ENCODE peak calls at places on chromosome 12, in eight cellular contexts. M, X, E, O, I, W, F and G are unnamed samples. For H3K9me3, the result is how much of the 10 kb centered on the place peaks cover.

GRCh38 chr12:14946162-14946561 is 7.8 kb upstream of the ERP27 start:
- DNase-seq in W (no peak), O (no peak), X (no peak), E (no peak), I (no peak), F (no peak), M (no peak), G (no peak)

GRCh38 chr12:11901687-11902524 is 168.8 kb upstream of the BCL2L14 start:
- DNase-seq in I (no peak), F (no peak), O (no peak), X (no peak), W (no peak), E (no peak), M (no peak), G (no peak)

GRCh38 chr12:102406033-102406584 is 74.3 kb downstream of the IGF1 start:
- DNase-seq in M (no peak), I (no peak), O (no peak), E (peak), F (no peak), X (no peak), W (no peak), G (peak)

GRCh38 chr12:47901285-47902093 is 3.3 kb downstream of the VDR start:
- DNase-seq in W (no peak), E (no peak), I (no peak), X (no peak), M (no peak), O (no peak), F (no peak), G (no peak)

GRCh38 chr12:6383572-6384498 is at the start of gene LTBR:
- DNase-seq in F (no peak), X (peak), I (peak), M (peak), E (peak), O (no peak), W (peak), G (peak)

GRCh38 chr12:124680863-124681778 is 113.7 kb upstream of the NCOR2 start:
- DNase-seq in F (peak), X (peak), E (peak), O (no peak), I (peak), M (peak), W (no peak), G (peak)

GRCh38 chr12:115103884-115104883 is 420.2 kb upstream of the TBX3 start:
- DNase-seq in O (no peak), E (peak), I (no peak), X (no peak), M (no peak), F (no peak), W (peak), G (peak)

GRCh38 chr12:41189395-41190251 is 1.5 kb downstream of the PDZRN4 start:
- DNase-seq in F (no peak), E (no peak), X (no peak), W (peak), O (no peak), M (no peak), I (peak), G (no peak)

GRCh38 chr12:52740591-52740990 is 36.6 kb downstream of the KRT76 start:
- DNase-seq in M (no peak), X (no peak), W (no peak), F (no peak), E (no peak), I (no peak), O (no peak), G (no peak)

GRCh38 chr12:25130741-25131188 is 64.2 kb downstream of the DNAI7 start:
- DNase-seq in M (no peak), E (peak), X (no peak), I (no peak), W (no peak), O (no peak), F (peak), G (peak)

GRCh38 chr12:5244513-5244972 is 187.4 kb upstream of the NTF3 start:
- DNase-seq in X (no peak), F (no peak), O (no peak), M (no peak), I (no peak), E (peak), W (no peak), G (peak)

GRCh38 chr12:109387425-109388166 is 39.9 kb downstream of the MYO1H start:
- DNase-seq in X (peak), F (peak), M (no peak), E (peak), O (no peak), I (no peak), W (no peak), G (peak)

GRCh38 chr12:124637586-124637985 is 70.2 kb upstream of the NCOR2 start:
- DNase-seq in O (no peak), X (peak), F (no peak), W (no peak), M (no peak), I (no peak), E (peak), G (no peak)

GRCh38 chr12:18700254-18700653 is 37.6 kb downstream of the PLCZ1 start:
- DNase-seq in I (no peak), O (no peak), M (peak), F (no peak), W (no peak), X (no peak), E (peak), G (no peak)

GRCh38 chr12:38175538-38175937 is 141.0 kb upstream of the ALG10B start:
- DNase-seq in F (no peak), I (no peak), X (no peak), O (no peak), W (no peak), M (no peak), E (no peak), G (no peak)

GRCh38 chr12:77064891-77065360 is 443 bp downstream of the E2F7 start:
- DNase-seq in E (no peak), M (no peak), X (no peak), F (peak), O (peak), W (no peak), I (peak), G (no peak)

GRCh38 chr12:34287437-34287836 is 265.1 kb downstream of the ALG10 start:
- DNase-seq in O (no peak), X (no peak), W (no peak), I (peak), E (peak), M (no peak), F (no peak), G (no peak)

GRCh38 chr12:34286934-34287333 is 264.6 kb downstream of the ALG10 start:
- DNase-seq in O (no peak), X (no peak), E (no peak), I (no peak), M (no peak), W (no peak), F (no peak), G (no peak)

GRCh38 chr12:34290191-34290995 is 268.1 kb downstream of the ALG10 start:
- DNase-seq in O (no peak), W (no peak), I (no peak), F (no peak), X (no peak), M (no peak), E (peak), G (no peak)

GRCh38 chr12:34289431-34290190 is 267.3 kb downstream of the ALG10 start:
- DNase-seq in W (no peak), M (no peak), F (no peak), E (peak), O (no peak), X (no peak), I (peak), G (no peak)

GRCh38 chr12:34287986-34288962 is 266.0 kb downstream of the ALG10 start:
- DNase-seq in M (no peak), X (no peak), E (peak), O (no peak), F (no peak), I (peak), W (no peak), G (no peak)
- H3K9me3 ChIP-seq in M (under half), X (under half), E (under half), O (under half), F (half or more), I (under half), W (under half), G (under half)

GRCh38 chr12:130487636-130488035 is 149.9 kb downstream of the PIWIL1 start:
- DNase-seq in I (no peak), W (no peak), X (no peak), M (no peak), O (no peak), F (no peak), E (no peak), G (no peak)
- H3K9me3 ChIP-seq in I (under half), W (under half), X (under half), M (under half), O (under half), F (under half), E (under half), G (under half)

GRCh38 chr12:31712877-31713276 is 15.9 kb downstream of the AMN1 start:
- DNase-seq in O (no peak), X (no peak), I (no peak), E (no peak), W (no peak), M (no peak), F (no peak), G (no peak)
- H3K9me3 ChIP-seq in O (under half), X (under half), I (under half), E (under half), W (under half), M (under half), F (under half), G (under half)

DNA sequence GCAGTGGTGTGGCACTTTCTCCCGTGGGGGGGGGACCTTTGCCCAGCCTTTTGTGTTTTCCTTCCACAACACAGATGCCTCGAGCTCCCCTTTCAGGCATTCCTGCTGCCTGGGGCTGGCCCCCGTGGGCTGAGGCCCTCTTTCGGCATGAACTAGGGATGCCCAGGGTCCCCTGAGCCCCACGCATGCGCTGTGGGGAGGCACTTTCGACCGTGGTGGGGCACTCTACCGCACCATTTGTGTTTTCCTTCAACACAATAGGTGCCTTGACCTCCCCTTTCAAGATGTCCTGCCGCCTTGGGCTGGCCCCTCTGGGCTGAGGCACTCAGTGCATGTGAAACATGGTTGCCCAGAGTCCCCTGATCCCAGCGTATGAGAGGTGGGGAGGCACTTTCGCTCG is 363.7 kb downstream of the ALG10 start:
- DNase-seq in F (no peak), M (no peak), O (no peak), I (no peak), X (no peak), W (no peak), E (no peak), G (no peak)
- H3K9me3 ChIP-seq in F (half or more), M (under half), O (under half), I (under half), X (under half), W (under half), E (under half), G (under half)

GRCh38 chr12:34291426-34291901 is 269.2 kb downstream of the ALG10 start:
- DNase-seq in X (no peak), F (no peak), E (no peak), I (no peak), M (no peak), O (no peak), W (no peak), G (no peak)

GRCh38 chr12:34294137-34294536 is 271.8 kb downstream of the ALG10 start:
- DNase-seq in X (no peak), E (no peak), M (no peak), O (no peak), F (no peak), I (no peak), W (no peak), G (no peak)

GRCh38 chr12:34292736-34293625 is 270.7 kb downstream of the ALG10 start:
- DNase-seq in X (peak), E (no peak), M (peak), O (no peak), F (no peak), I (peak), W (peak), G (peak)

GRCh38 chr12:34291001-34291400 is 268.7 kb downstream of the ALG10 start:
- DNase-seq in I (no peak), E (no peak), O (no peak), M (no peak), W (peak), X (no peak), F (no peak), G (no peak)

DNA sequence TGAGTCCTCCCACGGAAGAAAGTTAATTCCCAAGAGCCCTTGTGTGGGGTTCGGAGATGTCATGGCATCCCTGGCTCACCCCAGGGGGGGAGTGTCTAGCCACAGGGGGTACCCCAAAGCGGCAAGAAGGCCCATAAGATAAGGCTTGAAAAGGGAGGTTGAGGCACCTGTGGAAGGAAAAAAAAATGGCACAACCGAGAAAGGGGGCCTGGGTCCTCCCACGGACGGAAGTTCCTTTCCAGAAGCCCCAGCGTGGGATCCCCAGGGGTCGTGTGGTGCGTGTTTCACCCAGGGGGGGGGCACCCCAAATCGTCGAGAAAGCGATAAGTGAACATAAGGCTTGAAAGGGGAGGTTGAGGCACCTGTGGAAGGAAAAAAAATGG is 266.7 kb downstream of the ALG10 start:
- DNase-seq in I (no peak), O (no peak), M (no peak), E (peak), X (no peak), F (no peak), W (no peak), G (no peak)
- H3K9me3 ChIP-seq in I (under half), O (under half), M (under half), E (under half), X (under half), F (half or more), W (under half), G (under half)

GRCh38 chr12:64779349-64779974 is 20.3 kb upstream of the GNS start:
- DNase-seq in I (no peak), X (no peak), M (no peak), F (no peak), O (no peak), E (no peak), W (no peak), G (no peak)

GRCh38 chr12:64781374-64782029 is 22.3 kb upstream of the GNS start:
- DNase-seq in E (no peak), F (no peak), M (no peak), X (peak), I (no peak), O (no peak), W (no peak), G (no peak)

GRCh38 chr12:64782181-64782580 is 23.0 kb upstream of the GNS start:
- DNase-seq in I (no peak), F (no peak), X (no peak), E (no peak), O (no peak), M (no peak), W (no peak), G (no peak)

GRCh38 chr12:64780531-64781373 is 21.5 kb upstream of the GNS start:
- DNase-seq in X (peak), W (peak), E (peak), M (peak), I (peak), F (no peak), O (no peak), G (no peak)

GRCh38 chr12:64780220-64780530 is 21.0 kb upstream of the GNS start:
- DNase-seq in M (no peak), F (no peak), X (no peak), E (no peak), I (no peak), W (no peak), O (no peak), G (no peak)
- H3K9me3 ChIP-seq in M (under half), F (under half), X (under half), E (under half), I (under half), W (under half), O (under half), G (under half)

DNA sequence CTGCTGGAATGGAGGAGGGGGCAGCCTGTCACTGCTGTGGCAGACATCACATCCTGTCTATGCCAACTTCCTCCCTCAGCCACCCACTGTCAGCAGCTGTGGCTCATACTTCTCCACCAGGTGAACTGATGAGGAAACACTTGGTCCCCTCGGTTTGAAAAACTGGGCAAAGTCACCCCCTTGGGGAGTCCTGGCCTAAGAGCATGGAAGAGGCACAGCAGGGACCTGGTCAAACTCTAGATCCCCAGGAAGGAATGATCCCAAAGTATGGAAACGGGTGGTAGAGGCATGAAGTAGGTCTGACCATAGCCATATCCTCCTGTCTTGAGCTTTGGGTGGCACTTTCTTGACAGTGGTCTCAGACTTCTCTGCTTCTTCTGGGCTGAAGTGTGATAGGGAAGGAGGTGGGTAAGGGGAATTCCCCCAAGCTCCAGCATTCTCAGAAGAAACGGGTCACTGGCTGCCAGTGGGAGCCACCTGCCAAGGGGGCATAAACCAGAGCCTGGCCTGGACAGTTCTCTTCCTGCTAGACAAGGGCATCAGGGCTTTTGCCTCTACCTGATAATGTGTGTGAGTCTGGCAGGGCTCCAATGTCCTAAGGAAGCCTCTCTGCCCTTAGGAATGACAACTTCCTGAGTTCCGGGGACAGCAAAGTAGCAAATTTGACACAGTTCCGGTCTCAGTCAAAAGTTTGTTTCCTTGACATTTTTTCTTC is 36.0 kb downstream of the FMNL3 start:
- DNase-seq in I (no peak), W (peak), X (no peak), F (peak), E (no peak), O (peak), M (no peak), G (no peak)
- H3K9me3 ChIP-seq in I (under half), W (under half), X (under half), F (under half), E (under half), O (under half), M (under half), G (under half)

GRCh38 chr12:34286483-34286882 is 264.2 kb downstream of the ALG10 start:
- DNase-seq in E (no peak), W (no peak), X (no peak), F (no peak), M (no peak), I (no peak), O (no peak), G (no peak)
- H3K9me3 ChIP-seq in E (under half), W (under half), X (under half), F (under half), M (under half), I (under half), O (under half), G (under half)

GRCh38 chr12:132316497-132317232 is 12.7 kb downstream of the GALNT9 start:
- DNase-seq in I (no peak), O (no peak), M (no peak), W (no peak), X (no peak), F (no peak), E (no peak), G (no peak)
- H3K9me3 ChIP-seq in I (under half), O (under half), M (under half), W (under half), X (under half), F (under half), E (under half), G (under half)